ENCODE peak calls at places on chromosomes 7 and 10, in eight cellular contexts. V, J, K, W, L, I, B and T are unnamed samples.
A peak's percentile ranks its signal among the peaks of the same experiment; 100 is the strongest.

GRCh38 chr10:34743804-34744203 is 71.3 kb downstream of the PARD3 start:
- DNase-seq in V (no peak), J (no peak), K (no peak), W (no peak), L (no peak), I (no peak), B (no peak), T (no peak)

GRCh38 chr10:120940299-120940900 is 89.2 kb downstream of the WDR11 start:
- DNase-seq in V (no peak), J (no peak), K (no peak), W (peak; percentile 36), L (no peak), I (no peak), B (no peak), T (no peak)

GRCh38 chr10:2784766-2785165 is 282.6 kb upstream of the PFKP start:
- DNase-seq in V (no peak), J (no peak), K (no peak), W (no peak), L (no peak), I (no peak), B (no peak), T (no peak)

GRCh38 chr7:15463801-15464761 is 97.7 kb downstream of the AGMO start:
- DNase-seq in V (no peak), J (peak; percentile 33), K (no peak), W (no peak), L (no peak), I (no peak), B (no peak), T (no peak)

GRCh38 chr7:89029864-89030263 is 234.3 kb upstream of the TEX47 start:
- DNase-seq in V (no peak), J (no peak), K (no peak), W (no peak), L (no peak), I (no peak), B (no peak), T (no peak)

GRCh38 chr10:46541017-46541661 is 15.3 kb downstream of the GPRIN2 start:
- DNase-seq in V (peak; percentile 82), J (no peak), K (peak; percentile 85), W (peak; percentile 90), L (no peak), I (peak; percentile 81), B (peak; percentile 95), T (no peak)

GRCh38 chr7:71229201-71229600 is 97.3 kb downstream of the GALNT17 start:
- DNase-seq in V (no peak), J (no peak), K (no peak), W (no peak), L (no peak), I (no peak), B (no peak), T (no peak)

GRCh38 chr7:68640103-68640502 is 958.2 kb upstream of the AUTS2 start:
- DNase-seq in V (no peak), J (no peak), K (no peak), W (no peak), L (no peak), I (no peak), B (no peak), T (no peak)

GRCh38 chr10:50615654-50616053 is 8.1 kb downstream of the SGMS1 start:
- DNase-seq in V (no peak), J (no peak), K (no peak), W (no peak), L (no peak), I (no peak), B (no peak), T (no peak)

GRCh38 chr7:23594879-23595604 is 2.1 kb upstream of the CCDC126 start:
- DNase-seq in V (no peak), J (peak; percentile 17), K (no peak), W (no peak), L (peak; percentile 85), I (no peak), B (no peak), T (peak; percentile 93)

GRCh38 chr7:100686822-100687211 is 7.2 kb downstream of the GIGYF1 start:
- DNase-seq in V (no peak), J (no peak), K (no peak), W (no peak), L (no peak), I (no peak), B (no peak), T (no peak)

GRCh38 chr7:44655341-44655740 is 48.9 kb downstream of the OGDH start:
- DNase-seq in V (no peak), J (no peak), K (no peak), W (no peak), L (no peak), I (no peak), B (no peak), T (no peak)

GRCh38 chr10:131818510-131819234 is 82.1 kb upstream of the PPP2R2D start:
- DNase-seq in V (no peak), J (no peak), K (no peak), W (no peak), L (no peak), I (peak; percentile 61), B (no peak), T (no peak)

GRCh38 chr10:101001225-101002035 is 1.8 kb downstream of the LZTS2 start:
- DNase-seq in V (no peak), J (peak; percentile 92), K (peak; percentile 21), W (peak; percentile 39), L (no peak), I (no peak), B (no peak), T (no peak)

GRCh38 chr7:149773446-149774236 is at the start of gene ZNF467:
- DNase-seq in V (no peak), J (peak; percentile 80), K (peak; percentile 68), W (peak; percentile 52), L (no peak), I (peak; percentile 74), B (peak; percentile 88), T (no peak)

GRCh38 chr7:85730016-85730415 is 543.2 kb upstream of the SEMA3D start:
- DNase-seq in V (no peak), J (peak; percentile 65), K (no peak), W (no peak), L (no peak), I (no peak), B (no peak), T (no peak)

GRCh38 chr10:12704488-12704887 is 297.0 kb downstream of the CCDC3 start:
- DNase-seq in V (no peak), J (no peak), K (no peak), W (no peak), L (no peak), I (no peak), B (no peak), T (no peak)

GRCh38 chr10:110992011-110992800 is 72.8 kb downstream of the SHOC2 start:
- DNase-seq in V (no peak), J (no peak), K (no peak), W (no peak), L (no peak), I (no peak), B (no peak), T (peak; percentile 5)

DNA sequence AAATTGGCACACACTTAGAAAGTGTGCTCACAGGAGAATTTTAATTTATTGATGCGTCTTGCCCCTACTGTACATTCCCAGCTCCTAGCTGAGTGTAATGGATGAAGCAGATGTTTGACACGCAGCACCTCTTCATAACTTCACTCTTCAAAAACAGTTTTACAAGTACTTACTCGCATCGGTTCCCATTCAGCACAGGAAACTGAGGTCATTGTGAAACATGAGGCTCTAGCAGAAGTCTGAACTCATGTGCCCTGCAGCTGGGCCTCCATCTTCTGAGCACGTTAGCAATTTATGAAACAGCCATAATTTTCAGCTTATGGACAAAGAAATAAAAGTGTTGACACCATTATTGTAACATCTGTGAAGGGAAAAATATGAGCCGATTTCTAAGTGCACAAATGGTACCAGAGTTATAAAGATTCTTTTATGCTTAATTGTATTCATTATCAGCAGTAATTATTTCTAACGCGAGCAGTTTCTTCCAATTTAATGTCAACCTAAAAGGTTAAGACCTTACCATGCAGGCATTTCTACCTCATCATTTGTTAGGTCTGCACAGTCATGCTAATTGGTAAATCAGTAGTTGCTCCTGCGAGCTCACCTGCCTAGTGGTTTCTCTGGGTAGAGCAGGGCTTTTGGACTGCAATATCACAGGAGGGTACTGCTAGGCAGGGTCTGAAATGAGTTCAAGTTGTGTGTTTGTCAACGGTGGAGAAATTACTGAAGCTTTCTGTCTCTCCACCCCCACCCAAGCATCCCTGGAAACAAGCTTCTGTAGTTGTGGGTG is 558.7 kb upstream of the MGMT start:
- DNase-seq in V (no peak), J (no peak), K (no peak), W (no peak), L (no peak), I (no peak), B (no peak), T (peak; percentile 57)
- TF ChIP-seq CTCF in V (no peak), J (no peak), K (no peak), W (peak; percentile 12), L (no peak), I (peak; percentile 37), B (no peak), T (no peak)

DNA sequence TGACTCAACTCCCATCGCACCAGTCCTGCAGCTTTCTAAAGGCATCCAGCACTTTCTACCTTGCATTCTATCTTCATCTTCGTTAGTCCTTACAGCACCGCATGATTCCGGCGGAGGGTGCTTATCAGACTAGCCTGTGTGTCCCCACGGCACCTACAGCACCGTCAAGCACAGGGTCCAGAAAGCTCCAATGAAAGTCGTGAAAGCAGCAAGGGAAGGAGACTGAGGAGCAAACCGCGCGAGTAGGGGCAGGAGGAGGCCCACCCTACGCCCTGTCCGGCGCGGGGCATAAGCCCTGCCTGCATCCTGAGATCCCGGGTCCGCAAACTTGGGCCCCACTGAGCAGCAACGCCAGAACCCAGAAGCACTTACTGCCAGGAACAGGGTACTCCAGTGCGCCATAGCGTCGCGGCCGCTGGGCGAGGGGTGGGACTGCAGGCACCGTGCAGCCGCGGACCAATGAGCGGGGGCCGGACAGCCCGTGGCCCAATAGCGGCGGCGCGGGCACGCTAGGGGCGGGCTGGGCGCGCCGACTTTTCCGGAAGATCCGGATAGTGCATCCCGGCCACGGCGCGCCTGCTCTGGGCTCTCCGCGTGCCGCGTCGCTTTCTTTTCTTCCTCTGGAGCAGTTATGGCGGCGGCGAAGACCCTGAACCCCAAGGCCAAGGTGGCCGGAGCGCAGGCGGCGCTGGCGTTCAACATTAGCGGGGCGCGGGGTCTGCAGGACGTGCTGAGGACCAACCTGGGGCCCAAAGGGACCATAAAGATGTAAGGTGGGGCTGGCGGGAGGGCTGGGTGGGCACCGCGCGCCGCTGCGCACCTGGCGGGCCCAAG is 122.1 kb upstream of the VKORC1L1 start:
- DNase-seq in V (peak; percentile 82), J (peak; percentile 87), K (peak; percentile 96), W (peak; percentile 96), L (peak; percentile 95), I (peak; percentile 93), B (peak; percentile 98), T (peak; percentile 95)
- TF ChIP-seq CTCF in V (no peak), J (no peak), K (no peak), W (peak; percentile 5), L (no peak), I (peak; percentile 31), B (no peak), T (no peak)

DNA sequence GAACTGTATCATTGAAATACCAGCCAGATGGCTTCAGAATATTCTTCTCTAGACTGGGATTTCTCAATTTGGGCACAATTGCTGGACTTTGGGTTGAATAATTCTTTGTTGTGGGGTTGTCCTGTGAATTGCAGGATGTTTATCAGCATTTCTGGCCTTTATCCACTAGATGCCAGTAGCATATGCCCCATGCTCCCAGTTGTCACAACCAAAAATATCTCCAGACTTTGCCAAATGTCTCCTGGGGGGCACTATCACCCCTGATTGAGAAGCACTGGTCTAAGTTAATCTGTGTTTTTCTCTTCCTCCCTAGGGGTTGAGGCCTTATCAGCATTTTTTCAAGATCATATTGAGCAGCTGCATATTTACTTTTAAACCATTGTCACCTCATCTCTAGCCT is 204.9 kb upstream of the SP8 start:
- DNase-seq in V (no peak), J (no peak), K (no peak), W (peak; percentile 5), L (no peak), I (no peak), B (no peak), T (no peak)
- TF ChIP-seq CTCF in V (peak; percentile 19), J (no peak), K (no peak), W (peak; percentile 41), L (no peak), I (no peak), B (no peak), T (peak; percentile 6)

GRCh38 chr10:77296534-77297369 is 340.9 kb downstream of the KCNMA1 start:
- DNase-seq in V (no peak), J (no peak), K (no peak), W (peak; percentile 25), L (no peak), I (no peak), B (no peak), T (no peak)
- TF ChIP-seq CTCF in V (no peak), J (no peak), K (no peak), W (peak; percentile 35), L (no peak), I (no peak), B (no peak), T (no peak)